ENCODE peak calls at places on chromosome 10, in five cellular contexts. One of them, this sample, is unnamed. For H3K4me1, the result is how much of the 10 kb centered on the place peaks cover.

GRCh38 chr10:114970515-114970914 is 32.5 kb downstream of the TRUB1 start:
- DNase-seq in IMR-90: peak
- DNase-seq in CD4-positive, alpha-beta memory T cell: no peak
- DNase-seq in upper lobe of left lung: no peak
- DNase-seq in stomach: no peak
- DNase-seq in this sample: no peak

GRCh38 chr10:4647138-4647785 is 178.7 kb upstream of the AKR1E2 start:
- DNase-seq in IMR-90: peak
- DNase-seq in stomach: no peak
- DNase-seq in CD4-positive, alpha-beta memory T cell: no peak
- DNase-seq in upper lobe of left lung: no peak
- DNase-seq in this sample: no peak

GRCh38 chr10:94402204-94403033 is at the start of gene TBC1D12:
- DNase-seq in stomach: peak
- DNase-seq in upper lobe of left lung: peak
- DNase-seq in IMR-90: peak
- DNase-seq in CD4-positive, alpha-beta memory T cell: peak
- DNase-seq in this sample: peak

GRCh38 chr10:23065549-23065948 is 29.8 kb upstream of the MSRB2 start:
- DNase-seq in upper lobe of left lung: no peak
- DNase-seq in IMR-90: peak
- DNase-seq in stomach: peak
- DNase-seq in CD4-positive, alpha-beta memory T cell: no peak
- DNase-seq in this sample: peak

GRCh38 chr10:35488228-35488627 is 116.9 kb upstream of the GJD4 start:
- DNase-seq in IMR-90: no peak
- DNase-seq in stomach: no peak
- DNase-seq in upper lobe of left lung: no peak
- DNase-seq in CD4-positive, alpha-beta memory T cell: no peak
- DNase-seq in this sample: no peak

GRCh38 chr10:43666551-43666950 is 17.9 kb upstream of the ZNF32 start:
- DNase-seq in IMR-90: no peak
- DNase-seq in stomach: no peak
- DNase-seq in upper lobe of left lung: peak
- DNase-seq in CD4-positive, alpha-beta memory T cell: no peak
- DNase-seq in this sample: no peak

GRCh38 chr10:52446391-52446790 is 132.3 kb downstream of the DKK1 start:
- DNase-seq in CD4-positive, alpha-beta memory T cell: no peak
- DNase-seq in stomach: no peak
- DNase-seq in IMR-90: no peak
- DNase-seq in upper lobe of left lung: no peak
- DNase-seq in this sample: no peak

GRCh38 chr10:36026656-36027390 is 384.7 kb upstream of the FZD8 start:
- DNase-seq in CD4-positive, alpha-beta memory T cell: no peak
- DNase-seq in IMR-90: no peak
- DNase-seq in upper lobe of left lung: no peak
- DNase-seq in stomach: no peak
- DNase-seq in this sample: no peak

GRCh38 chr10:75058142-75058541 is 53.3 kb upstream of the SAMD8 start:
- DNase-seq in CD4-positive, alpha-beta memory T cell: no peak
- DNase-seq in upper lobe of left lung: peak
- DNase-seq in IMR-90: no peak
- DNase-seq in stomach: no peak
- DNase-seq in this sample: no peak

GRCh38 chr10:127896590-127896989 is 3.8 kb upstream of the CLRN3 start:
- DNase-seq in upper lobe of left lung: no peak
- DNase-seq in stomach: no peak
- DNase-seq in CD4-positive, alpha-beta memory T cell: no peak
- DNase-seq in IMR-90: no peak
- DNase-seq in this sample: no peak

GRCh38 chr10:131238669-131239280 is 72.7 kb downstream of the TCERG1L start:
- DNase-seq in IMR-90: no peak
- DNase-seq in upper lobe of left lung: no peak
- DNase-seq in stomach: no peak
- DNase-seq in CD4-positive, alpha-beta memory T cell: no peak
- DNase-seq in this sample: no peak

GRCh38 chr10:131240691-131241090 is 70.8 kb downstream of the TCERG1L start:
- DNase-seq in CD4-positive, alpha-beta memory T cell: no peak
- DNase-seq in IMR-90: no peak
- DNase-seq in stomach: no peak
- DNase-seq in upper lobe of left lung: no peak
- DNase-seq in this sample: no peak

GRCh38 chr10:131242007-131242406 is 69.5 kb downstream of the TCERG1L start:
- DNase-seq in IMR-90: no peak
- DNase-seq in upper lobe of left lung: no peak
- DNase-seq in CD4-positive, alpha-beta memory T cell: no peak
- DNase-seq in stomach: peak
- DNase-seq in this sample: peak

GRCh38 chr10:131237991-131238651 is 73.4 kb downstream of the TCERG1L start:
- DNase-seq in stomach: no peak
- DNase-seq in upper lobe of left lung: no peak
- DNase-seq in IMR-90: no peak
- DNase-seq in CD4-positive, alpha-beta memory T cell: no peak
- DNase-seq in this sample: no peak

DNA sequence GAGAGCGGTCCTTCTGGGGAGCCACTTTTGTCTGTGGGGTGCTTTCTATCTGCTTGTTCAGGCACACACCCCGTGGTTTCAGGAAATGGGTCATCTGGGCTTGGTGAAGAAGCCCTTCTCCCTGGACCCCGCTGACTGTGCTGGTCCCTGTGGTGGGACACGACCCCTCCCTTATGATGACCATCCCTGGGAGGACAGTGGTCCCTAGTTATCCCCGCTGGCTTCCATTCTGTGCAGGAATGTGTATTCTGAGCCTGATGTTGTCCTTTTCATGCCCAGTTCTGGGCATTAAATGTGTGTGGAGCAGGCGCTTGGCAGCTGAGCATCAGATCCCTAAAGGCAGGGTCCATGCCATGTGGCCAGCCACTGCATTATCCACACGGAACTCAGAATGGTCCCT is 71.6 kb downstream of the TCERG1L start:
- DNase-seq in stomach: no peak
- DNase-seq in IMR-90: no peak
- DNase-seq in upper lobe of left lung: no peak
- DNase-seq in CD4-positive, alpha-beta memory T cell: no peak
- DNase-seq in this sample: no peak
- H3K4me1 ChIP-seq in stomach: under half
- H3K4me1 ChIP-seq in IMR-90: under half
- H3K4me1 ChIP-seq in upper lobe of left lung: under half
- H3K4me1 ChIP-seq in CD4-positive, alpha-beta memory T cell: under half
- H3K4me1 ChIP-seq in this sample: under half

DNA sequence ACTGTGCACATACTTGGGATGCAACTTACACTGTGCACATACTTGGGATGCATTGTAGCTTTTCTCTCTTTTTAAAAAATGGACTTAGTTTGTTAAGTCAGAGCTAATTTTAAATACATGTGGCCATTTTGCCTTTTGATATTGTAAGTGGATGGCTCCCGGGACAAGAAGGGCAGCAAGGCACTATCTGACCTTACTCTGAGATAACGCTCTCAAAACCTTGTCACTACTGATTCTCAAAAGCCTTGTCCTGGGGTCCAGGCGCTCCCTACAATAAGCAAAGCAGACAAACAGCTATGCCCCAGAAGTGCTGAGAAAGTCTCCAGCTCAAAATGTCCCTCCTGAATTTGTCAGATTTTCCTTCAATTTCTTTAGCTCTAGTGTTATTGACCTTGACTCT is 66.9 kb upstream of the CACNB2 start:
- DNase-seq in upper lobe of left lung: no peak
- DNase-seq in stomach: no peak
- DNase-seq in CD4-positive, alpha-beta memory T cell: no peak
- DNase-seq in IMR-90: no peak
- DNase-seq in this sample: no peak
- H3K4me1 ChIP-seq in upper lobe of left lung: under half
- H3K4me1 ChIP-seq in stomach: under half
- H3K4me1 ChIP-seq in CD4-positive, alpha-beta memory T cell: under half
- H3K4me1 ChIP-seq in IMR-90: under half
- H3K4me1 ChIP-seq in this sample: under half

GRCh38 chr10:70863470-70864160 is 24.8 kb downstream of the PCBD1 start:
- DNase-seq in upper lobe of left lung: no peak
- DNase-seq in stomach: no peak
- DNase-seq in IMR-90: no peak
- DNase-seq in CD4-positive, alpha-beta memory T cell: no peak
- DNase-seq in this sample: no peak
- H3K4me1 ChIP-seq in upper lobe of left lung: under half
- H3K4me1 ChIP-seq in stomach: under half
- H3K4me1 ChIP-seq in IMR-90: under half
- H3K4me1 ChIP-seq in CD4-positive, alpha-beta memory T cell: under half
- H3K4me1 ChIP-seq in this sample: under half

GRCh38 chr10:71767420-71768035 is 5.8 kb downstream of the VSIR start:
- DNase-seq in upper lobe of left lung: peak
- DNase-seq in IMR-90: no peak
- DNase-seq in CD4-positive, alpha-beta memory T cell: no peak
- DNase-seq in stomach: no peak
- DNase-seq in this sample: peak

GRCh38 chr10:71765907-71766716 is 7.2 kb downstream of the VSIR start:
- DNase-seq in stomach: no peak
- DNase-seq in upper lobe of left lung: peak
- DNase-seq in CD4-positive, alpha-beta memory T cell: no peak
- DNase-seq in IMR-90: no peak
- DNase-seq in this sample: no peak

GRCh38 chr10:71766717-71767419 is 6.5 kb downstream of the VSIR start:
- DNase-seq in upper lobe of left lung: no peak
- DNase-seq in IMR-90: peak
- DNase-seq in CD4-positive, alpha-beta memory T cell: peak
- DNase-seq in stomach: peak
- DNase-seq in this sample: peak

GRCh38 chr10:71763352-71764127 is 9.8 kb downstream of the VSIR start:
- DNase-seq in stomach: no peak
- DNase-seq in upper lobe of left lung: no peak
- DNase-seq in CD4-positive, alpha-beta memory T cell: no peak
- DNase-seq in IMR-90: peak
- DNase-seq in this sample: no peak

DNA sequence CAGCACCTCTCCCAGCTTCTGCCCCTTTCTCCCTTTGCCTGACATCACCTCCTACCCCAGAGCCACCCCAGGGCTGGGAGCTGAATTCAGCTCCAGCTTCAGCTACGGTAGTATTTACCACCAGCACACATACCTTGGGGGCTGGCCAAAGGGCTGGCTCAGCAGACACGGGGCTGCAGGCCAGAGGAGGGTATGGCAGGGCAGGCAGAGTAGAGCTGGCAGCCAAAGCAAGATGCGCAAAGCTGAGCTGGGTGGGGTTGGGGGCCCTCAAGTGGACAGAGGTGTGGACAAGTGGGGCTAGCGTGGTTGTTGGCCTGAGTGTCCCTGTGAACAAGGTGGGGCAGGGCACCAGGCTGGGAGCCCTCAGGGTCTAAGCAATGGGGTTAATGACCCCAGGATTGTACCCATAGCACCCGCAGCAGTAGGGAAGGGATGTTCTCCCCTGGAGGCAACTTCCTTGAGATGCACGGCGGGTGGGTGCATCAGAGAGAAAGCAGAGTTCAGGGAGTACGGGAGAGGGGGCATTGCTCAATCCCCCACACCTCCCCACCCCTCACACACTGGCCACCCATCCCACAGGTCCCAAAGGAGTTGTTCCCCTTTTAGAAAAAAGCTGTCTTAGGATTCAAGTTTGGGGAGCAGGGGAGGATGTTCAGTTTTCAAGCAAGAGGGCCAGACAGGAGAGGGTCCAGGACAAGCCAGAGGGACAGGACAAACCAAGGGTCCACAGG is 8.0 kb downstream of the VSIR start:
- DNase-seq in IMR-90: peak
- DNase-seq in stomach: no peak
- DNase-seq in CD4-positive, alpha-beta memory T cell: no peak
- DNase-seq in upper lobe of left lung: no peak
- DNase-seq in this sample: peak
- H3K4me1 ChIP-seq in IMR-90: half or more
- H3K4me1 ChIP-seq in stomach: half or more
- H3K4me1 ChIP-seq in CD4-positive, alpha-beta memory T cell: half or more
- H3K4me1 ChIP-seq in upper lobe of left lung: half or more
- H3K4me1 ChIP-seq in this sample: under half

GRCh38 chr10:112750427-112751167 is 199.4 kb upstream of the TCF7L2 start:
- DNase-seq in stomach: no peak
- DNase-seq in upper lobe of left lung: no peak
- DNase-seq in IMR-90: no peak
- DNase-seq in CD4-positive, alpha-beta memory T cell: no peak
- DNase-seq in this sample: no peak

GRCh38 chr10:112754001-112754411 is 196.0 kb upstream of the TCF7L2 start:
- DNase-seq in stomach: no peak
- DNase-seq in CD4-positive, alpha-beta memory T cell: no peak
- DNase-seq in upper lobe of left lung: no peak
- DNase-seq in IMR-90: peak
- DNase-seq in this sample: no peak

GRCh38 chr10:112751651-112752050 is 198.4 kb upstream of the TCF7L2 start:
- DNase-seq in stomach: no peak
- DNase-seq in IMR-90: no peak
- DNase-seq in upper lobe of left lung: no peak
- DNase-seq in CD4-positive, alpha-beta memory T cell: no peak
- DNase-seq in this sample: no peak

GRCh38 chr10:112755446-112756117 is 194.5 kb upstream of the TCF7L2 start:
- DNase-seq in upper lobe of left lung: no peak
- DNase-seq in CD4-positive, alpha-beta memory T cell: no peak
- DNase-seq in IMR-90: no peak
- DNase-seq in stomach: no peak
- DNase-seq in this sample: no peak

DNA sequence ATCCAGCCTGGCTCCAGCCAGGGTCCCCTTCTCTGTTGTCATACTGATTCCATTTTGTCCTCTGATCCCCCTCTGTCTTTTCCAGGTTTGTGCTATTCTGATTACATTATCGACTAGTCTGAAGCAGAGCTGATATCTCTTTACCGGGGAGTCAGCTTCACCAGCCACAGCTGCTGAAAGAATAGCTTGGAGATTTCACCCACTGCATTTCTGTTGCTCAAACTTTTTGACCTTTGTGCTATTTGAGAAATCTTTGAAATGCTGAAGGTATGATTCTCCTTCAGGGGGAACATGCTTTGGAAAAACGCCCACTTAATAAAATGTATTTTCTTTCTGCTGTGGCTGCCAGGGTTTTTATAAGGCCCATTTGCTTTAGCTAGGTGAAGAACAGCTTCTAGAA is 197.8 kb upstream of the TCF7L2 start:
- DNase-seq in IMR-90: peak
- DNase-seq in upper lobe of left lung: no peak
- DNase-seq in stomach: no peak
- DNase-seq in CD4-positive, alpha-beta memory T cell: no peak
- DNase-seq in this sample: no peak
- H3K4me1 ChIP-seq in IMR-90: under half
- H3K4me1 ChIP-seq in upper lobe of left lung: under half
- H3K4me1 ChIP-seq in stomach: under half
- H3K4me1 ChIP-seq in CD4-positive, alpha-beta memory T cell: under half
- H3K4me1 ChIP-seq in this sample: under half

GRCh38 chr10:73873843-73874215 is 526 bp downstream of the CAMK2G start:
- DNase-seq in stomach: no peak
- DNase-seq in IMR-90: no peak
- DNase-seq in CD4-positive, alpha-beta memory T cell: peak
- DNase-seq in upper lobe of left lung: no peak
- DNase-seq in this sample: peak
- H3K4me1 ChIP-seq in stomach: half or more
- H3K4me1 ChIP-seq in IMR-90: under half
- H3K4me1 ChIP-seq in CD4-positive, alpha-beta memory T cell: half or more
- H3K4me1 ChIP-seq in upper lobe of left lung: under half
- H3K4me1 ChIP-seq in this sample: under half